ENCODE peak calls at places on chromosome 12, in four cellular contexts. F, H, N and A are unnamed samples.

GRCh38 chr12:124675881-124676688 is 108.7 kb upstream of the NCOR2 start:
- DNase-seq in H (peak; percentile 38), N (no peak), F (peak; percentile 50), A (no peak)

GRCh38 chr12:57943438-57944080 is 2.2 kb downstream of the ATP23 start:
- DNase-seq in H (no peak), N (no peak), F (no peak), A (no peak)

GRCh38 chr12:126551882-126552281 is 1486.6 kb downstream of the AACS start:
- DNase-seq in N (no peak), H (no peak), F (no peak), A (no peak)

GRCh38 chr12:11893998-11894397 is 176.7 kb upstream of the BCL2L14 start:
- DNase-seq in H (no peak), N (no peak), F (no peak), A (no peak)

GRCh38 chr12:69527506-69528272 is 57.5 kb downstream of the FRS2 start:
- DNase-seq in H (no peak), N (no peak), F (no peak), A (no peak)

GRCh38 chr12:131194166-131194565 is 240.5 kb downstream of the ADGRD1 start:
- DNase-seq in N (no peak), F (no peak), H (no peak), A (no peak)

GRCh38 chr12:96107236-96107635 is 71.8 kb upstream of the LTA4H start:
- DNase-seq in N (no peak), F (no peak), H (no peak), A (no peak)

GRCh38 chr12:42608196-42608825 is 18.8 kb upstream of the PRICKLE1 start:
- DNase-seq in N (no peak), F (no peak), H (no peak), A (no peak)

GRCh38 chr12:29690728-29691127 is 93.0 kb downstream of the TMTC1 start:
- DNase-seq in F (no peak), H (no peak), N (no peak), A (no peak)

GRCh38 chr12:123034022-123034541 is 53.6 kb downstream of the ARL6IP4 start:
- DNase-seq in H (no peak), F (no peak), N (no peak), A (no peak)

GRCh38 chr12:82650627-82651337 is 35.9 kb upstream of the TMTC2 start:
- DNase-seq in N (no peak), H (no peak), F (no peak), A (peak; percentile 15)

GRCh38 chr12:11958216-11959091 is 112.3 kb upstream of the BCL2L14 start:
- DNase-seq in N (no peak), F (no peak), H (no peak), A (no peak)

GRCh38 chr12:19034937-19035336 is 94.6 kb upstream of the PLEKHA5 start:
- DNase-seq in F (no peak), N (no peak), H (no peak), A (no peak)

GRCh38 chr12:90836689-90837088 is 118.3 kb downstream of the CCER1 start:
- DNase-seq in F (no peak), N (no peak), H (no peak), A (no peak)

GRCh38 chr12:230925-231671 is 17.1 kb upstream of the SLC6A12 start:
- DNase-seq in F (no peak), H (no peak), N (no peak), A (no peak)

GRCh38 chr12:50913224-50913623 is 39.1 kb upstream of the HIGD1C start:
- DNase-seq in F (no peak), H (no peak), N (no peak), A (no peak)

GRCh38 chr12:54270345-54270744 is 9.6 kb downstream of the CBX5 start:
- DNase-seq in N (no peak), F (no peak), H (no peak), A (no peak)

GRCh38 chr12:45655186-45655585 is 74.3 kb upstream of the ARID2 start:
- DNase-seq in N (no peak), F (peak; percentile 4), H (no peak), A (peak; percentile 5)

GRCh38 chr12:117118838-117119591 is 19.8 kb upstream of the TESC start:
- DNase-seq in F (no peak), H (no peak), N (no peak), A (no peak)

GRCh38 chr12:75641031-75641780 is 129.8 kb upstream of the KRR1 start:
- DNase-seq in F (no peak), N (no peak), H (no peak), A (no peak)

GRCh38 chr12:93319523-93320045 is 58.1 kb upstream of the NUDT4 start:
- DNase-seq in N (no peak), H (no peak), F (no peak), A (no peak)

GRCh38 chr12:121799842-121800693 is 3.7 kb upstream of the SETD1B start:
- DNase-seq in F (peak; percentile 70), N (no peak), H (peak; percentile 71), A (peak; percentile 85)

GRCh38 chr12:110821917-110822316 is 24.9 kb upstream of the CCDC63 start:
- DNase-seq in N (no peak), H (no peak), F (no peak), A (no peak)

GRCh38 chr12:12975322-12976077 is 23.5 kb upstream of the GPRC5D start:
- DNase-seq in F (peak; percentile 27), N (no peak), H (peak; percentile 44), A (no peak)

GRCh38 chr12:105741786-105742566 is 396.8 kb downstream of the NUAK1 start:
- DNase-seq in F (no peak), H (no peak), N (no peak), A (peak; percentile 6)

GRCh38 chr12:53231859-53232640 is at the start of gene RARG:
- DNase-seq in N (no peak), H (peak; percentile 67), F (peak; percentile 66), A (peak; percentile 49)

GRCh38 chr12:60266381-60266852 is 670.6 kb downstream of the SLC16A7 start:
- DNase-seq in F (no peak), N (no peak), H (no peak), A (no peak)

GRCh38 chr12:31005256-31005943 is 68.3 kb upstream of the DDX11 start:
- DNase-seq in N (no peak), F (no peak), H (no peak), A (no peak)

GRCh38 chr12:119258149-119258548 is 76.4 kb upstream of the CCDC60 start:
- DNase-seq in N (no peak), F (no peak), H (no peak), A (peak; percentile 63)

GRCh38 chr12:120631097-120631496 is 9.3 kb upstream of the CABP1 start:
- DNase-seq in H (no peak), N (no peak), F (no peak), A (no peak)

GRCh38 chr12:9135903-9136310 is 20.2 kb upstream of the A2M start:
- DNase-seq in H (no peak), F (no peak), N (no peak), A (no peak)

GRCh38 chr12:111404362-111405148 is 1.2 kb upstream of the SH2B3 start:
- DNase-seq in H (no peak), N (no peak), F (peak; percentile 33), A (no peak)

GRCh38 chr12:58889557-58889956 is 30.7 kb downstream of the LRIG3 start:
- DNase-seq in N (no peak), H (peak; percentile 19), F (no peak), A (peak; percentile 63)

GRCh38 chr12:113022563-113023297 is 33.8 kb upstream of the DTX1 start:
- DNase-seq in F (no peak), H (no peak), N (no peak), A (no peak)

GRCh38 chr12:23950775-23951391 is 1.4 kb upstream of the SOX5 start:
- DNase-seq in H (peak; percentile 19), F (peak; percentile 47), N (peak; percentile 22), A (no peak)

GRCh38 chr12:57092876-57093411 is 4.0 kb downstream of the NAB2 start:
- DNase-seq in H (no peak), N (no peak), F (no peak), A (no peak)

GRCh38 chr12:74393265-74393664 is 144.4 kb upstream of the ATXN7L3B start:
- DNase-seq in F (no peak), N (no peak), H (no peak), A (no peak)